ENCODE peak calls at places on chromosome 11, in ten cellular contexts. T is uterus, U is endothelial cell of umbilical vein, Q is fibroblast of lung, S is AG04450, X is Peyer's patch, R is transverse colon, F is heart right ventricle, P is WERI-Rb-1, N is psoas muscle. A is an unnamed sample.

GRCh38 chr11:6498121-6498520 is 1.0 kb downstream of the DNHD1 start:
- DNase-seq in R (no peak), U (no peak), Q (peak; percentile 43), N (no peak), F (no peak), T (no peak), X (no peak), P (no peak), S (no peak), A (no peak)

GRCh38 chr11:75403983-75404658 is 4.8 kb downstream of the RPS3 start:
- DNase-seq in N (no peak), X (no peak), T (no peak), U (no peak), F (no peak), S (no peak), R (no peak), Q (no peak), P (no peak), A (no peak)

GRCh38 chr11:122803306-122803705 is 35.0 kb upstream of the CRTAM start:
- DNase-seq in P (no peak), F (no peak), N (no peak), R (no peak), S (peak; percentile 43), T (no peak), X (no peak), U (no peak), Q (peak; percentile 78), A (no peak)

GRCh38 chr11:104199041-104199440 is 35.1 kb upstream of the PDGFD start:
- DNase-seq in R (no peak), S (no peak), U (no peak), X (no peak), N (no peak), Q (no peak), F (no peak), T (no peak), P (no peak), A (no peak)

GRCh38 chr11:32312865-32313403 is 122.4 kb downstream of the WT1 start:
- DNase-seq in Q (peak; percentile 76), R (peak; percentile 7), N (no peak), U (peak; percentile 51), F (no peak), P (peak; percentile 43), T (peak; percentile 70), X (no peak), S (no peak), A (no peak)

GRCh38 chr11:59550842-59551650 is 39.7 kb downstream of the OR4D9 start:
- DNase-seq in Q (peak; percentile 95), X (peak; percentile 84), N (peak; percentile 75), F (peak; percentile 77), S (peak; percentile 78), P (peak; percentile 71), T (peak; percentile 90), U (peak; percentile 93), R (peak; percentile 76), A (peak; percentile 75)

GRCh38 chr11:64769283-64769682 is 9.1 kb downstream of the SF1 start:
- DNase-seq in T (no peak), F (no peak), P (no peak), X (no peak), N (no peak), Q (no peak), R (no peak), S (no peak), U (no peak), A (no peak)

GRCh38 chr11:58006940-58007339 is 16.7 kb upstream of the OR9Q1 start:
- DNase-seq in U (peak; percentile 76), X (no peak), Q (no peak), R (no peak), N (no peak), S (peak; percentile 26), T (no peak), P (no peak), F (no peak), A (no peak)

GRCh38 chr11:95363710-95364109 is 132.7 kb upstream of the SESN3 start:
- DNase-seq in S (no peak), U (no peak), T (no peak), X (no peak), Q (no peak), P (peak; percentile 86), N (no peak), F (no peak), R (no peak), A (no peak)

GRCh38 chr11:20731676-20732075 is 62.3 kb downstream of the NELL1 start:
- DNase-seq in F (no peak), Q (no peak), U (no peak), X (no peak), T (no peak), S (no peak), N (no peak), P (no peak), R (no peak), A (no peak)
- H3K4me3 ChIP-seq in F (no peak overlapping the region), Q (no peak overlapping the region), U (no peak overlapping the region), X (no peak overlapping the region), T (no peak overlapping the region), S (no peak overlapping the region), N (no peak overlapping the region), P (no peak overlapping the region), R (no peak overlapping the region), A (no peak overlapping the region)

DNA sequence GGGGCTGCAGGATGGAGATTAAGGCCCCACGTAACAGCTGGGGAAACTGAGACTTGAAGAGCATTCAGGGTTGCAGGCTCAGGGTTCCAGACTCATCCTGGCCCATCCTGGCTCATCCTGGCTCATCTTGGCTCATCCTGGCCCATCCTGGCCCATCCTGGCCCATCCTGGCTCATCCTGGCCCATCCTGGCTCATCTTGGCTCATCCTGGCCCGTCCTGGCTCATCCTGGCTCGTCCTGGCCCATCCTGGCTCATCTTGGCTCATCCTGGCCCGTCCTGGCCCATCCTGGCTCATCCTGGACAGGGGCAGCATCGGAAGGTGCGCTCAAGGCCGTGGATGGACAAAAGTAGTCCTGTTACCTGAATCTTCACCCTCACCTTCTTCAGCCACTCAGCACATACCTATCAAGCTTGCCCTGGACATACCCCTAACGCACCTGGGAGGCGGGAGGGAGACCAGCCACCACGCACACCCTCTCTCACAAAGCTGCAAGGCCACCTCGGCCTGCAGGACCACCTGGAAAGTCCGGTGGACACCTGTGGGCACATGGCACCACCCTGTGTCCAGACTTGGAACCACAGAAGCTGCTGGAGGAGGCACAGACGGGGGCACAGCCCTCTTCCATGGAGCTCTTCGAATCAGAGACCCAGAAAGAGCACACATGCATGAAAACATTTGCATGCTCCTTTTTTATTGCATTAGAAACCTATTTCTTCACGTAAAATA is 20.3 kb upstream of the NLRP6 start:
- DNase-seq in S (no peak), R (no peak), T (no peak), P (peak; percentile 53), F (no peak), N (no peak), Q (no peak), X (no peak), U (no peak), A (no peak)
- TF ChIP-seq CTCF in S (no peak), R (no peak), T (no peak), P (peak; percentile 78), F (no peak), N (no peak), Q (no peak), X (peak; percentile 31), U (no peak), A (no peak)

GRCh38 chr11:111322534-111322933 is 24.2 kb downstream of the POU2AF3 start:
- DNase-seq in F (no peak), X (no peak), R (no peak), N (no peak), S (no peak), P (no peak), Q (no peak), U (no peak), T (no peak), A (no peak)
- H3K27ac ChIP-seq in F (no peak overlapping the region), X (no peak overlapping the region), R (no peak overlapping the region), N (no peak overlapping the region), S (no peak overlapping the region), P (no peak overlapping the region), Q (no peak overlapping the region), U (no peak overlapping the region), T (no peak overlapping the region), A (no peak overlapping the region)

GRCh38 chr11:78893996-78894395 is 319.3 kb upstream of the NARS2 start:
- DNase-seq in F (no peak), R (no peak), U (no peak), X (no peak), Q (no peak), S (no peak), P (no peak), N (no peak), T (no peak), A (no peak)
- H3K4me3 ChIP-seq in F (no peak overlapping the region), R (no peak overlapping the region), U (no peak overlapping the region), X (no peak overlapping the region), Q (no peak overlapping the region), S (no peak overlapping the region), P (no peak overlapping the region), N (no peak overlapping the region), T (no peak overlapping the region), A (no peak overlapping the region)

GRCh38 chr11:41289408-41289807 is 170.0 kb downstream of the LRRC4C start:
- DNase-seq in F (no peak), S (no peak), P (no peak), Q (no peak), T (no peak), U (no peak), R (peak; percentile 7), X (no peak), N (no peak), A (no peak)
- TF ChIP-seq CTCF in F (no peak), S (no peak), P (no peak), Q (no peak), T (no peak), U (no peak), R (no peak), X (no peak), N (no peak), A (no peak)

GRCh38 chr11:70876685-70877084 is 375.7 kb downstream of the SHANK2 start:
- DNase-seq in P (peak; percentile 30), X (no peak), F (no peak), N (no peak), S (no peak), R (no peak), Q (no peak), T (no peak), U (no peak), A (no peak)

GRCh38 chr11:70871881-70872280 is 380.5 kb downstream of the SHANK2 start:
- DNase-seq in N (no peak), X (no peak), R (peak; percentile 18), Q (peak; percentile 4), U (no peak), S (no peak), T (no peak), F (no peak), P (no peak), A (no peak)

GRCh38 chr11:70872299-70872698 is 380.1 kb downstream of the SHANK2 start:
- DNase-seq in X (no peak), U (no peak), R (no peak), P (no peak), S (no peak), N (no peak), F (no peak), Q (no peak), T (no peak), A (no peak)

GRCh38 chr11:70873736-70874412 is 378.5 kb downstream of the SHANK2 start:
- DNase-seq in F (no peak), N (no peak), X (no peak), T (no peak), P (no peak), S (no peak), Q (no peak), U (no peak), R (no peak), A (no peak)

GRCh38 chr11:70872950-70873735 is 379.2 kb downstream of the SHANK2 start:
- DNase-seq in F (no peak), P (no peak), X (no peak), Q (no peak), R (no peak), U (no peak), N (no peak), T (no peak), S (no peak), A (no peak)
- H3K27ac ChIP-seq in F (no peak overlapping the region), P (no peak overlapping the region), X (no peak overlapping the region), Q (no peak overlapping the region), R (no peak overlapping the region), U (no peak overlapping the region), N (no peak overlapping the region), T (no peak overlapping the region), S (no peak overlapping the region), A (no peak overlapping the region)

A was measured in lower lobe of right lung.